ENCODE peak calls at places on chromosomes 13 and 19, in five cellular contexts. One of them, this sample, is unnamed.

GRCh38 chr19:46471116-46471733 is at the start of gene PNMA8A:
- DNase-seq in kidney epithelial cell: no peak
- DNase-seq in brain microvascular endothelial cell: peak; percentile 63
- DNase-seq in ureter: peak; percentile 72
- DNase-seq in cardiac fibroblast: peak; percentile 74
- DNase-seq in this sample: no peak

GRCh38 chr19:29504454-29504853 is 21.3 kb upstream of the VSTM2B start:
- DNase-seq in kidney epithelial cell: no peak
- DNase-seq in brain microvascular endothelial cell: no peak
- DNase-seq in ureter: no peak
- DNase-seq in cardiac fibroblast: no peak
- DNase-seq in this sample: no peak

GRCh38 chr13:47837104-47837880 is 163.8 kb downstream of the SUCLA2 start:
- DNase-seq in kidney epithelial cell: no peak
- DNase-seq in brain microvascular endothelial cell: no peak
- DNase-seq in ureter: no peak
- DNase-seq in cardiac fibroblast: no peak
- DNase-seq in this sample: no peak

GRCh38 chr19:12866416-12867119 is 14.7 kb downstream of the DNASE2 start:
- DNase-seq in kidney epithelial cell: no peak
- DNase-seq in brain microvascular endothelial cell: no peak
- DNase-seq in ureter: no peak
- DNase-seq in cardiac fibroblast: no peak
- DNase-seq in this sample: no peak

GRCh38 chr13:63107163-63107935 is 1691.7 kb upstream of the PCDH20 start:
- DNase-seq in kidney epithelial cell: peak; percentile 12
- DNase-seq in brain microvascular endothelial cell: peak; percentile 2
- DNase-seq in ureter: no peak
- DNase-seq in cardiac fibroblast: peak; percentile 33
- DNase-seq in this sample: no peak

GRCh38 chr19:58328999-58329398 is 2.2 kb downstream of the ZSCAN22 start:
- DNase-seq in kidney epithelial cell: no peak
- DNase-seq in brain microvascular endothelial cell: no peak
- DNase-seq in ureter: no peak
- DNase-seq in cardiac fibroblast: no peak
- DNase-seq in this sample: peak; percentile 44

GRCh38 chr13:80334582-80335260 is 6.2 kb downstream of the SPRY2 start:
- DNase-seq in kidney epithelial cell: no peak
- DNase-seq in brain microvascular endothelial cell: peak; percentile 15
- DNase-seq in ureter: no peak
- DNase-seq in cardiac fibroblast: peak; percentile 69
- DNase-seq in this sample: no peak

GRCh38 chr13:98447130-98447529 is 129.8 kb downstream of the STK24 start:
- DNase-seq in kidney epithelial cell: no peak
- DNase-seq in brain microvascular endothelial cell: no peak
- DNase-seq in ureter: no peak
- DNase-seq in cardiac fibroblast: no peak
- DNase-seq in this sample: no peak

GRCh38 chr13:40318366-40318765 is 348.1 kb downstream of the FOXO1 start:
- DNase-seq in kidney epithelial cell: no peak
- DNase-seq in brain microvascular endothelial cell: no peak
- DNase-seq in ureter: no peak
- DNase-seq in cardiac fibroblast: peak; percentile 22
- DNase-seq in this sample: no peak

GRCh38 chr13:110624766-110625756 is 9.7 kb downstream of the NAXD start:
- DNase-seq in kidney epithelial cell: no peak
- DNase-seq in brain microvascular endothelial cell: no peak
- DNase-seq in ureter: no peak
- DNase-seq in cardiac fibroblast: no peak
- DNase-seq in this sample: no peak